ENCODE peak calls at places on chromosomes 4 and X, in ten cellular contexts. D is NCI-H345; E is RCC 7860; H is putamen; T is WERI-Rb-1; W is H54; P is RPMI7951; R is Panc1; U is stimulated activated effector memory CD8-positive, alpha-beta T cell treated with anti-CD3 and anti-CD28 coated beads, Interleukin-12 subunit alpha, Interleukin-12 subunit beta, amount 100 ng/mL, for 72 hours; X is neural progenitor cell. Y is an unnamed sample.
A peak's percentile ranks its signal among the peaks of the same experiment; 100 is the strongest.

GRCh38 chr4:3207531-3208037 is 41.4 kb upstream of the MSANTD1 start:
- DNase-seq in D (no peak), E (no peak), H (no peak), T (no peak), W (no peak), P (no peak), R (no peak), U (no peak), X (no peak), Y (no peak)

GRCh38 chr4:175823015-175823741 is 11.1 kb upstream of the GPM6A start:
- DNase-seq in D (no peak), E (no peak), H (no peak), T (no peak), W (no peak), P (no peak), R (no peak), U (no peak), X (no peak), Y (no peak)

GRCh38 chrX:71128166-71128833 is 9.9 kb downstream of the MED12 start:
- DNase-seq in D (no peak), E (peak; percentile 56), H (no peak), T (no peak), W (peak; percentile 35), P (peak; percentile 41), R (no peak), U (no peak), X (no peak), Y (no peak)

GRCh38 chr4:81360722-81361121 is 111.0 kb downstream of the RASGEF1B start:
- DNase-seq in D (no peak), E (no peak), H (no peak), T (no peak), W (no peak), P (no peak), R (no peak), U (no peak), X (no peak), Y (no peak)

GRCh38 chrX:28888421-28888820 is 301.2 kb downstream of the IL1RAPL1 start:
- DNase-seq in D (no peak), E (no peak), H (no peak), T (no peak), W (no peak), P (no peak), R (no peak), U (no peak), X (no peak), Y (no peak)

GRCh38 chrX:112961981-112962380 is 121.3 kb upstream of the AMOT start:
- DNase-seq in D (no peak), E (no peak), H (no peak), T (no peak), W (no peak), P (no peak), R (no peak), U (no peak), X (no peak), Y (no peak)

GRCh38 chrX:115650449-115650848 is 89.5 kb downstream of the PLS3 start:
- DNase-seq in D (no peak), E (no peak), H (no peak), T (no peak), W (no peak), P (no peak), R (no peak), U (no peak), X (no peak), Y (no peak)

GRCh38 chr4:153083447-153083921 is 120.8 kb upstream of the TRIM2 start:
- DNase-seq in D (peak; percentile 72), E (peak; percentile 62), H (peak; percentile 89), T (peak; percentile 84), W (peak; percentile 46), P (peak; percentile 78), R (peak; percentile 42), U (no peak), X (peak; percentile 90), Y (peak; percentile 72)

GRCh38 chrX:17595456-17596035 is 141.7 kb upstream of the SCML1 start:
- DNase-seq in D (no peak), E (peak; percentile 89), H (no peak), T (no peak), W (no peak), P (peak; percentile 81), R (no peak), U (no peak), X (no peak), Y (no peak)

GRCh38 chr4:102356562-102357202 is 11.4 kb upstream of the SLC39A8 start:
- DNase-seq in D (peak; percentile 26), E (no peak), H (no peak), T (no peak), W (no peak), P (no peak), R (no peak), U (no peak), X (no peak), Y (no peak)

GRCh38 chr4:182880387-182881356 is 36.5 kb downstream of the DCTD start:
- DNase-seq in D (no peak), E (no peak), H (no peak), T (no peak), W (no peak), P (peak; percentile 85), R (no peak), U (no peak), X (no peak), Y (peak; percentile 70)

GRCh38 chr4:7890635-7891393 is 48.8 kb downstream of the AFAP1 start:
- DNase-seq in D (peak; percentile 4), E (no peak), H (peak; percentile 53), T (no peak), W (no peak), P (peak; percentile 88), R (no peak), U (no peak), X (no peak), Y (no peak)

GRCh38 chr4:54359919-54360650 is 131.0 kb downstream of the PDGFRA start:
- DNase-seq in D (no peak), E (no peak), H (no peak), T (no peak), W (no peak), P (no peak), R (no peak), U (no peak), X (no peak), Y (no peak)

GRCh38 chr4:153036931-153037330 is 100.8 kb downstream of the FHDC1 start:
- DNase-seq in D (no peak), E (no peak), H (no peak), T (no peak), W (no peak), P (peak; percentile 17), R (no peak), U (no peak), X (no peak), Y (no peak)

GRCh38 chr4:25358515-25359275 is 18.4 kb upstream of the ANAPC4 start:
- DNase-seq in D (peak; percentile 52), E (no peak), H (no peak), T (no peak), W (no peak), P (no peak), R (no peak), U (no peak), X (no peak), Y (no peak)

GRCh38 chr4:6658635-6659075 is 18.2 kb downstream of the MRFAP1 start:
- DNase-seq in D (no peak), E (no peak), H (no peak), T (no peak), W (no peak), P (peak; percentile 14), R (no peak), U (peak; percentile 67), X (peak; percentile 53), Y (no peak)

GRCh38 chr4:98448923-98449322 is 187.7 kb downstream of the RAP1GDS1 start:
- DNase-seq in D (no peak), E (no peak), H (no peak), T (no peak), W (no peak), P (peak; percentile 37), R (no peak), U (no peak), X (no peak), Y (no peak)

GRCh38 chr4:53499791-53500190 is 91.5 kb downstream of the LNX1 start:
- DNase-seq in D (no peak), E (no peak), H (no peak), T (no peak), W (no peak), P (no peak), R (no peak), U (no peak), X (no peak), Y (no peak)

GRCh38 chr4:101307901-101308300 is 39.4 kb downstream of the PPP3CA start:
- DNase-seq in D (no peak), E (no peak), H (no peak), T (no peak), W (no peak), P (no peak), R (no peak), U (no peak), X (no peak), Y (no peak)

GRCh38 chrX:70554081-70554480 is 109.4 kb downstream of the DLG3 start:
- DNase-seq in D (peak; percentile 9), E (no peak), H (no peak), T (no peak), W (no peak), P (peak; percentile 30), R (no peak), U (no peak), X (no peak), Y (peak; percentile 2)

GRCh38 chr4:145734576-145735329 is 54.8 kb downstream of the C4orf51 start:
- DNase-seq in D (no peak), E (peak; percentile 99), H (no peak), T (no peak), W (peak; percentile 57), P (peak; percentile 98), R (no peak), U (peak; percentile 66), X (no peak), Y (no peak)

GRCh38 chr4:15336410-15337184 is 91.2 kb upstream of the C1QTNF7 start:
- DNase-seq in D (no peak), E (peak; percentile 54), H (no peak), T (no peak), W (peak; percentile 11), P (peak; percentile 91), R (no peak), U (no peak), X (no peak), Y (no peak)

GRCh38 chrX:13254076-13254785 is 65.6 kb downstream of the ATXN3L start:
- DNase-seq in D (no peak), E (peak; percentile 5), H (no peak), T (peak; percentile 79), W (peak; percentile 3), P (peak; percentile 83), R (no peak), U (no peak), X (peak; percentile 5), Y (no peak)

GRCh38 chrX:15151267-15152196 is 118.4 kb downstream of the ASB9 start:
- DNase-seq in D (no peak), E (no peak), H (no peak), T (no peak), W (no peak), P (peak; percentile 31), R (no peak), U (peak; percentile 49), X (no peak), Y (no peak)

GRCh38 chr4:134627386-134627785 is 425.8 kb upstream of the PABPC4L start:
- DNase-seq in D (no peak), E (no peak), H (no peak), T (no peak), W (no peak), P (no peak), R (no peak), U (no peak), X (no peak), Y (no peak)

GRCh38 chrX:149493567-149494562 is 11.2 kb downstream of the IDS start:
- DNase-seq in D (no peak), E (peak; percentile 56), H (no peak), T (peak; percentile 43), W (no peak), P (peak; percentile 16), R (no peak), U (no peak), X (no peak), Y (no peak)

GRCh38 chr4:48780867-48781219 is 764 bp upstream of the FRYL start:
- DNase-seq in D (no peak), E (no peak), H (peak; percentile 63), T (no peak), W (no peak), P (peak; percentile 47), R (no peak), U (peak; percentile 67), X (no peak), Y (peak; percentile 64)

GRCh38 chr4:75834772-75835154 is 67.5 kb downstream of the PPEF2 start:
- DNase-seq in D (no peak), E (no peak), H (no peak), T (no peak), W (no peak), P (no peak), R (no peak), U (no peak), X (no peak), Y (no peak)